ENCODE peak calls at places on chromosomes 4 and X, in five cellular contexts. One of them, this sample, is unnamed.

GRCh38 chrX:113400193-113400704 is 559.6 kb upstream of the AMOT start:
- DNase-seq in AG04450: no peak
- DNase-seq in stimulated activated CD4-positive, alpha-beta T cell treated with anti-CD3 and anti-CD28 coated beads, Interleukin-1b, Interleukin-23, amount 100 ng/mL, for 24 hours: no peak
- DNase-seq in suprapubic skin: no peak
- DNase-seq in RPMI8226: no peak
- DNase-seq in this sample: no peak

GRCh38 chr4:117334451-117335188 is 249.2 kb upstream of the TRAM1L1 start:
- DNase-seq in stimulated activated CD4-positive, alpha-beta T cell treated with anti-CD3 and anti-CD28 coated beads, Interleukin-1b, Interleukin-23, amount 100 ng/mL, for 24 hours: no peak
- DNase-seq in AG04450: no peak
- DNase-seq in suprapubic skin: no peak
- DNase-seq in RPMI8226: peak
- DNase-seq in this sample: no peak

GRCh38 chrX:46165411-46165810 is 379.8 kb downstream of the ZNF674 start:
- DNase-seq in AG04450: no peak
- DNase-seq in suprapubic skin: no peak
- DNase-seq in RPMI8226: no peak
- DNase-seq in stimulated activated CD4-positive, alpha-beta T cell treated with anti-CD3 and anti-CD28 coated beads, Interleukin-1b, Interleukin-23, amount 100 ng/mL, for 24 hours: no peak
- DNase-seq in this sample: no peak

GRCh38 chr4:180898305-180898704 is 1344.9 kb upstream of the TENM3 start:
- DNase-seq in RPMI8226: no peak
- DNase-seq in AG04450: no peak
- DNase-seq in stimulated activated CD4-positive, alpha-beta T cell treated with anti-CD3 and anti-CD28 coated beads, Interleukin-1b, Interleukin-23, amount 100 ng/mL, for 24 hours: no peak
- DNase-seq in suprapubic skin: no peak
- DNase-seq in this sample: no peak

GRCh38 chr4:89957527-89957926 is 62.9 kb downstream of the MMRN1 start:
- DNase-seq in RPMI8226: no peak
- DNase-seq in stimulated activated CD4-positive, alpha-beta T cell treated with anti-CD3 and anti-CD28 coated beads, Interleukin-1b, Interleukin-23, amount 100 ng/mL, for 24 hours: no peak
- DNase-seq in suprapubic skin: no peak
- DNase-seq in AG04450: no peak
- DNase-seq in this sample: no peak

GRCh38 chr4:45985038-45985437 is 138.8 kb downstream of the GABRG1 start:
- DNase-seq in stimulated activated CD4-positive, alpha-beta T cell treated with anti-CD3 and anti-CD28 coated beads, Interleukin-1b, Interleukin-23, amount 100 ng/mL, for 24 hours: no peak
- DNase-seq in AG04450: no peak
- DNase-seq in RPMI8226: no peak
- DNase-seq in suprapubic skin: no peak
- DNase-seq in this sample: no peak

GRCh38 chr4:7581477-7581876 is 146.7 kb upstream of the PSAPL1 start:
- DNase-seq in AG04450: no peak
- DNase-seq in stimulated activated CD4-positive, alpha-beta T cell treated with anti-CD3 and anti-CD28 coated beads, Interleukin-1b, Interleukin-23, amount 100 ng/mL, for 24 hours: no peak
- DNase-seq in RPMI8226: peak
- DNase-seq in suprapubic skin: no peak
- DNase-seq in this sample: no peak

GRCh38 chr4:42280327-42281095 is 116.8 kb upstream of the SHISA3 start:
- DNase-seq in AG04450: no peak
- DNase-seq in suprapubic skin: no peak
- DNase-seq in RPMI8226: peak
- DNase-seq in stimulated activated CD4-positive, alpha-beta T cell treated with anti-CD3 and anti-CD28 coated beads, Interleukin-1b, Interleukin-23, amount 100 ng/mL, for 24 hours: no peak
- DNase-seq in this sample: no peak

GRCh38 chrX:149151805-149152757 is 353.0 kb downstream of the IDS start:
- DNase-seq in suprapubic skin: no peak
- DNase-seq in RPMI8226: no peak
- DNase-seq in stimulated activated CD4-positive, alpha-beta T cell treated with anti-CD3 and anti-CD28 coated beads, Interleukin-1b, Interleukin-23, amount 100 ng/mL, for 24 hours: no peak
- DNase-seq in AG04450: no peak
- DNase-seq in this sample: no peak

GRCh38 chr4:1767058-1767769 is 25.9 kb upstream of the FGFR3 start:
- DNase-seq in suprapubic skin: no peak
- DNase-seq in AG04450: no peak
- DNase-seq in stimulated activated CD4-positive, alpha-beta T cell treated with anti-CD3 and anti-CD28 coated beads, Interleukin-1b, Interleukin-23, amount 100 ng/mL, for 24 hours: no peak
- DNase-seq in RPMI8226: peak
- DNase-seq in this sample: no peak

GRCh38 chr4:80114732-80115265 is 41.8 kb upstream of the ANTXR2 start:
- DNase-seq in AG04450: no peak
- DNase-seq in RPMI8226: no peak
- DNase-seq in suprapubic skin: no peak
- DNase-seq in stimulated activated CD4-positive, alpha-beta T cell treated with anti-CD3 and anti-CD28 coated beads, Interleukin-1b, Interleukin-23, amount 100 ng/mL, for 24 hours: no peak
- DNase-seq in this sample: no peak

GRCh38 chr4:152243890-152244595 is 291.8 kb downstream of the FBXW7 start:
- DNase-seq in stimulated activated CD4-positive, alpha-beta T cell treated with anti-CD3 and anti-CD28 coated beads, Interleukin-1b, Interleukin-23, amount 100 ng/mL, for 24 hours: no peak
- DNase-seq in AG04450: no peak
- DNase-seq in suprapubic skin: no peak
- DNase-seq in RPMI8226: no peak
- DNase-seq in this sample: no peak

GRCh38 chr4:80529021-80529420 is 193.5 kb downstream of the CFAP299 start:
- DNase-seq in suprapubic skin: no peak
- DNase-seq in RPMI8226: no peak
- DNase-seq in AG04450: no peak
- DNase-seq in stimulated activated CD4-positive, alpha-beta T cell treated with anti-CD3 and anti-CD28 coated beads, Interleukin-1b, Interleukin-23, amount 100 ng/mL, for 24 hours: no peak
- DNase-seq in this sample: no peak

GRCh38 chr4:73653695-73654106 is 33.5 kb upstream of the RASSF6 start:
- DNase-seq in stimulated activated CD4-positive, alpha-beta T cell treated with anti-CD3 and anti-CD28 coated beads, Interleukin-1b, Interleukin-23, amount 100 ng/mL, for 24 hours: no peak
- DNase-seq in RPMI8226: peak
- DNase-seq in suprapubic skin: no peak
- DNase-seq in AG04450: peak
- DNase-seq in this sample: no peak

GRCh38 chrX:102129473-102129872 is 4.0 kb downstream of the TCEAL2 start:
- DNase-seq in AG04450: no peak
- DNase-seq in RPMI8226: no peak
- DNase-seq in suprapubic skin: no peak
- DNase-seq in stimulated activated CD4-positive, alpha-beta T cell treated with anti-CD3 and anti-CD28 coated beads, Interleukin-1b, Interleukin-23, amount 100 ng/mL, for 24 hours: no peak
- DNase-seq in this sample: no peak

GRCh38 chr4:111326450-111326849 is 703.6 kb upstream of the PITX2 start:
- DNase-seq in AG04450: no peak
- DNase-seq in RPMI8226: no peak
- DNase-seq in stimulated activated CD4-positive, alpha-beta T cell treated with anti-CD3 and anti-CD28 coated beads, Interleukin-1b, Interleukin-23, amount 100 ng/mL, for 24 hours: no peak
- DNase-seq in suprapubic skin: no peak
- DNase-seq in this sample: no peak

GRCh38 chrX:118631586-118631985 is 95.8 kb upstream of the IL13RA1 start:
- DNase-seq in suprapubic skin: no peak
- DNase-seq in AG04450: no peak
- DNase-seq in RPMI8226: no peak
- DNase-seq in stimulated activated CD4-positive, alpha-beta T cell treated with anti-CD3 and anti-CD28 coated beads, Interleukin-1b, Interleukin-23, amount 100 ng/mL, for 24 hours: no peak
- DNase-seq in this sample: no peak

GRCh38 chrX:68982476-68982875 is 153.7 kb downstream of the EFNB1 start:
- DNase-seq in AG04450: no peak
- DNase-seq in stimulated activated CD4-positive, alpha-beta T cell treated with anti-CD3 and anti-CD28 coated beads, Interleukin-1b, Interleukin-23, amount 100 ng/mL, for 24 hours: no peak
- DNase-seq in suprapubic skin: no peak
- DNase-seq in RPMI8226: no peak
- DNase-seq in this sample: peak

GRCh38 chr4:55092504-55092903 is 32.9 kb downstream of the KDR start:
- DNase-seq in RPMI8226: no peak
- DNase-seq in AG04450: no peak
- DNase-seq in stimulated activated CD4-positive, alpha-beta T cell treated with anti-CD3 and anti-CD28 coated beads, Interleukin-1b, Interleukin-23, amount 100 ng/mL, for 24 hours: no peak
- DNase-seq in suprapubic skin: no peak
- DNase-seq in this sample: no peak

GRCh38 chr4:40264995-40265909 is 68.4 kb downstream of the RHOH start:
- DNase-seq in RPMI8226: peak
- DNase-seq in AG04450: no peak
- DNase-seq in suprapubic skin: no peak
- DNase-seq in stimulated activated CD4-positive, alpha-beta T cell treated with anti-CD3 and anti-CD28 coated beads, Interleukin-1b, Interleukin-23, amount 100 ng/mL, for 24 hours: no peak
- DNase-seq in this sample: no peak

GRCh38 chr4:60805500-60806313 is 394.4 kb upstream of the ADGRL3 start:
- DNase-seq in RPMI8226: peak
- DNase-seq in suprapubic skin: no peak
- DNase-seq in stimulated activated CD4-positive, alpha-beta T cell treated with anti-CD3 and anti-CD28 coated beads, Interleukin-1b, Interleukin-23, amount 100 ng/mL, for 24 hours: no peak
- DNase-seq in AG04450: no peak
- DNase-seq in this sample: no peak

GRCh38 chr4:176387571-176387970 is 67.8 kb downstream of the SPCS3 start:
- DNase-seq in suprapubic skin: no peak
- DNase-seq in RPMI8226: no peak
- DNase-seq in stimulated activated CD4-positive, alpha-beta T cell treated with anti-CD3 and anti-CD28 coated beads, Interleukin-1b, Interleukin-23, amount 100 ng/mL, for 24 hours: no peak
- DNase-seq in AG04450: no peak
- DNase-seq in this sample: no peak

GRCh38 chr4:54082168-54082567 is 17.8 kb upstream of the CHIC2 start:
- DNase-seq in suprapubic skin: no peak
- DNase-seq in RPMI8226: no peak
- DNase-seq in AG04450: peak
- DNase-seq in stimulated activated CD4-positive, alpha-beta T cell treated with anti-CD3 and anti-CD28 coated beads, Interleukin-1b, Interleukin-23, amount 100 ng/mL, for 24 hours: no peak
- DNase-seq in this sample: no peak

GRCh38 chr4:174749091-174749490 is 80.0 kb downstream of the GLRA3 start:
- DNase-seq in stimulated activated CD4-positive, alpha-beta T cell treated with anti-CD3 and anti-CD28 coated beads, Interleukin-1b, Interleukin-23, amount 100 ng/mL, for 24 hours: no peak
- DNase-seq in suprapubic skin: no peak
- DNase-seq in RPMI8226: no peak
- DNase-seq in AG04450: no peak
- DNase-seq in this sample: no peak

GRCh38 chrX:54208531-54208930 is 25.5 kb upstream of the FAM120C start:
- DNase-seq in AG04450: no peak
- DNase-seq in RPMI8226: no peak
- DNase-seq in suprapubic skin: no peak
- DNase-seq in stimulated activated CD4-positive, alpha-beta T cell treated with anti-CD3 and anti-CD28 coated beads, Interleukin-1b, Interleukin-23, amount 100 ng/mL, for 24 hours: no peak
- DNase-seq in this sample: no peak

GRCh38 chr4:2095236-2096072 is 36.3 kb downstream of the NAT8L start:
- DNase-seq in RPMI8226: no peak
- DNase-seq in AG04450: no peak
- DNase-seq in stimulated activated CD4-positive, alpha-beta T cell treated with anti-CD3 and anti-CD28 coated beads, Interleukin-1b, Interleukin-23, amount 100 ng/mL, for 24 hours: no peak
- DNase-seq in suprapubic skin: no peak
- DNase-seq in this sample: no peak

GRCh38 chr4:181966084-181966483 is 277.1 kb upstream of the TENM3 start:
- DNase-seq in AG04450: no peak
- DNase-seq in suprapubic skin: no peak
- DNase-seq in RPMI8226: no peak
- DNase-seq in stimulated activated CD4-positive, alpha-beta T cell treated with anti-CD3 and anti-CD28 coated beads, Interleukin-1b, Interleukin-23, amount 100 ng/mL, for 24 hours: no peak
- DNase-seq in this sample: no peak

GRCh38 chr4:15373363-15373762 is 54.5 kb upstream of the C1QTNF7 start:
- DNase-seq in RPMI8226: no peak
- DNase-seq in stimulated activated CD4-positive, alpha-beta T cell treated with anti-CD3 and anti-CD28 coated beads, Interleukin-1b, Interleukin-23, amount 100 ng/mL, for 24 hours: no peak
- DNase-seq in suprapubic skin: no peak
- DNase-seq in AG04450: no peak
- DNase-seq in this sample: no peak

This sample was measured in mesenteric fat pad.